ENCODE peak calls at places on chromosomes 16 and 17, in five cellular contexts. H is K562, B is A549, Q is SK-N-SH, R is GM12878. Z is an unnamed sample.

GRCh38 chr16:86100205-86101134 is 201.5 kb downstream of the IRF8 start:
- DNase-seq in B (no peak), R (no peak), H (no peak), Q (no peak), Z (peak; percentile 78)

GRCh38 chr17:82561429-82562035 is 42.0 kb downstream of the FOXK2 start:
- DNase-seq in Q (no peak), H (no peak), B (no peak), R (no peak), Z (no peak)

GRCh38 chr16:50731989-50732589 is 9.8 kb upstream of the CYLD start:
- DNase-seq in B (no peak), R (no peak), H (no peak), Q (no peak), Z (no peak)

GRCh38 chr17:57408064-57408811 is 151.9 kb downstream of the MSI2 start:
- DNase-seq in R (peak; percentile 46), H (no peak), Q (no peak), B (no peak), Z (no peak)

GRCh38 chr17:77148109-77148958 is 7.6 kb downstream of the SEC14L1 start:
- DNase-seq in R (no peak), Q (no peak), H (no peak), B (no peak), Z (no peak)

GRCh38 chr17:29251969-29252866 is 5.6 kb downstream of the CRYBA1 start:
- DNase-seq in B (peak; percentile 63), Q (peak; percentile 32), H (peak; percentile 38), R (no peak), Z (peak; percentile 50)

GRCh38 chr16:80526418-80527061 is 14.3 kb upstream of the DYNLRB2 start:
- DNase-seq in B (no peak), H (peak; percentile 70), Q (peak; percentile 49), R (no peak), Z (peak; percentile 55)

GRCh38 chr16:77843412-77843811 is 55.0 kb downstream of the VAT1L start:
- DNase-seq in R (no peak), H (no peak), Q (no peak), B (no peak), Z (no peak)

GRCh38 chr16:89096768-89097527 is 3.3 kb downstream of the ACSF3 start:
- DNase-seq in R (no peak), H (no peak), B (no peak), Q (no peak), Z (peak; percentile 12)

GRCh38 chr16:66026211-66026610 is 340.3 kb upstream of the CDH5 start:
- DNase-seq in Q (peak; percentile 61), R (no peak), H (no peak), B (no peak), Z (no peak)

GRCh38 chr17:28717578-28718316 is at the start of gene RAB34:
- DNase-seq in Q (no peak), B (peak; percentile 73), R (no peak), H (no peak), Z (peak; percentile 89)

DNA sequence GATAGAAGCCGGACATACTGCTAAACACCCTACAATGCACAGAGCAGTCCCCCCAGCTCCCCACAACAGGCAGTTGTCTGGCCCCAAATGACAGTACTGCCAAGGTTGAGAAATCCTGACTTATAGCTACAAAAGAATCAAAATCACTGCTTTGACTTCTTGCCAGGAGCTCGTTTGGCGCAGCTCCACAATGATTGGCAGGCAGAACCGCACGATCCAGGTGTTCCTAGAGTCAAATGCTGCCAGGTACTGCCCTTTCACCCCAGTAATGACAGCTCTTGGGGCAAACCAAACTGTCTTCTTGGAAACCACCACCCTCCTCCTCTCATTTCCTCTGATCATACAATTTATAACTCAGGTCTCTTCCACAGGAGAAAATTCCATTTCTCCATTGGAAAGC is 2.2 kb upstream of the TMC5 start:
- DNase-seq in Q (no peak), B (no peak), R (no peak), H (no peak), Z (no peak)
- TF ChIP-seq RCOR1 in Q (no peak), B (no peak), R (no peak), H (no peak), Z (no peak)

GRCh38 chr17:34131386-34131785 is 123.7 kb upstream of the CCL2 start:
- DNase-seq in Q (no peak), R (no peak), H (no peak), B (no peak), Z (no peak)

GRCh38 chr17:34133350-34133749 is 121.7 kb upstream of the CCL2 start:
- DNase-seq in R (no peak), Q (no peak), H (no peak), B (no peak), Z (no peak)

GRCh38 chr17:34139996-34140395 is 115.1 kb upstream of the CCL2 start:
- DNase-seq in H (no peak), Q (no peak), R (no peak), B (no peak), Z (no peak)

GRCh38 chr17:34135841-34136240 is 119.2 kb upstream of the CCL2 start:
- DNase-seq in R (no peak), Q (no peak), H (no peak), B (no peak), Z (no peak)
- TF ChIP-seq RCOR1 in R (no peak), Q (no peak), H (no peak), B (no peak), Z (no peak)

DNA sequence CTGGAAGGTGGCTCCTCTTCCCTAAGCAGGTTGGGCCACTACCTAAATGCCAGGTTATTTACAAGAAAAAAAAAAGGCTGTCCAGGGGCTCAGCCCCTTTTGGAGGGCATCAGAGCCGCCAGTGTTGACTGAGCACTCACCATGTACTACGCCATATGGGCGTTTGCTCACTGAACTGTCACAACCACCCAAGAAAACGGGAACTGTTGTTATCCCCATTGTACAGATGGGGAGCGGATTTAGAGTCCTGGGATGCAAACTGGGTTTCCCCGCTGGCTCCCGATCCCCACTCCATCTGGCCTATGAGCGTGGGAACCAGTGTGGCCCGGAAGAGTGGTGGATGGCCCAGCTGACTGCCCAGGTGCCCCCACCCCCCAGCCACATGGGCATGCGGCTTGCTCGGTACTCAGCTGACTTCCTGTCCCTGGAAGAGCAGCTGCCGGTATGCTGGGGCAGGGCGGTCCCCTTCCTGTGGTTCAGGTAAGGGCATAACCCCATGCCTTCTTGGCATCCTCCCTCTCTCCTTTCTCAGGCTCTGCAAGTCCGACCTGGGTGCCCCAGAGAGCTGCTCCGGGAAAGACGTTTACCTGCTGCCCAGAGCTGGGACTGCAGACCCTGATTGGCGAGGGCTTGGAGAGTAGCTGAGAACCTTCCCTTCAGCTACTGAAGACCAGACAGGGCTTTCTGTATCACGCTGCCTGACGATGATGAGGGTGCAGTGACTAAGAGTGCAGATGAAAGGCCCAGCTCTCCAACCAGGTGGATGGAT is 16.3 kb downstream of the SOCS3 start:
- DNase-seq in B (no peak), Q (no peak), H (no peak), R (no peak), Z (no peak)
- TF ChIP-seq RCOR1 in B (no peak), Q (no peak), H (no peak), R (no peak), Z (no peak)

GRCh38 chr16:19909750-19910322 is 25.2 kb upstream of the GPRC5B start:
- DNase-seq in R (no peak), Q (no peak), H (no peak), B (no peak), Z (no peak)

GRCh38 chr16:19911747-19912146 is 27.1 kb upstream of the GPRC5B start:
- DNase-seq in H (no peak), R (no peak), B (no peak), Q (no peak), Z (no peak)

GRCh38 chr16:19911204-19911603 is 26.6 kb upstream of the GPRC5B start:
- DNase-seq in B (no peak), H (no peak), R (no peak), Q (no peak), Z (no peak)

GRCh38 chr16:19908921-19909320 is 24.3 kb upstream of the GPRC5B start:
- DNase-seq in B (no peak), R (no peak), H (no peak), Q (no peak), Z (no peak)

GRCh38 chr16:19907161-19907992 is 22.7 kb upstream of the GPRC5B start:
- DNase-seq in B (peak; percentile 67), H (peak; percentile 84), R (peak; percentile 7), Q (peak; percentile 79), Z (peak; percentile 64)
- TF ChIP-seq RCOR1 in B (no peak), H (no peak), R (no peak), Q (no peak), Z (no peak)

GRCh38 chr17:71430281-71430680 is 690.5 kb upstream of the SOX9 start:
- DNase-seq in H (no peak), Q (no peak), B (no peak), R (no peak), Z (no peak)
- TF ChIP-seq RCOR1 in H (no peak), Q (no peak), B (no peak), R (no peak), Z (no peak)

GRCh38 chr17:51152766-51153209 is 571 bp upstream of the NME1 start:
- DNase-seq in R (no peak), Q (peak; percentile 67), B (peak; percentile 60), H (no peak), Z (peak; percentile 32)
- TF ChIP-seq RCOR1 in R (no peak), Q (no peak), B (no peak), H (no peak), Z (no peak)

DNA sequence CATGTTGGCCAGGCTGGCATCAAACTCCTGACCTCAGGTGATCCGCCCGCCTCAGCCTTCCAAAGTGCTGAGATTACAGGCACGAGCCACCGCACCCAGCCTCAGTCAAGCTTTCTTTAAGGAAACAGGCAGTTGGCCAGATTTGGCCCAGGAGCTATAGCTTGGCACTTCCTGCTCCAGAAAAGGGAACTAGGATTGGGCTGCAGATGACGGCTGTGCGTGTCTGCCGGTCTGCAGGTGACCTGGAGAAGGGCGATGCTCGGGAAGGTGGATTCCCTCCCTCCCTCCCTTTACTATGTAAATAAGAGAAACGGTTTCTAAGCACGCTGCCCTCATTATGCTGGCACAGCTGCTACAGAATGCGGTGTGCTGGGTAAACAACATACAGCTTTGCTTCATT is 215.9 kb downstream of the RPTOR start:
- DNase-seq in R (peak; percentile 40), B (no peak), Q (no peak), H (no peak), Z (no peak)
- TF ChIP-seq RCOR1 in R (no peak), B (no peak), Q (no peak), H (no peak), Z (no peak)

DNA sequence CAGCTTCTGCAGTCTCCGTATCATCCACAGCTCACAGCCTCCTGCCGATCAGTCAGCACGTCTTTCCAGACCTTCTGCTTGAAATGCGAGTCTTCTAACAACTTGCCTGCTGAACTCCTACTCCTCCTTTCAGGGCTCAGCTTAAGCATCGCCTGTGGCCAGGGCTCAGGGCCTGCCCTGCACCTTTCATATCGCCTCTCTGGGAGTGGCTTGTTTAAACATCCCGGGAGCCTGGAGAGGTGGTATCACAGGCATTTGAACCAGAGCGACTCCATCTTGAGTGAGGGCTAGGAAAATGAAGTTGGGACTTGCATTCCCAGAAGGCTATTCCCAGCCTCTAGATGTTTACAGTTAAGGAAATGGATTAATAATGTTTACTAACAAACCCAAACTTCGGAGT is 13.9 kb upstream of the CYB561 start:
- DNase-seq in R (no peak), Q (no peak), B (no peak), H (no peak), Z (no peak)
- TF ChIP-seq RCOR1 in R (no peak), Q (no peak), B (no peak), H (no peak), Z (no peak)

Z was measured in IMR-90.